ENCODE peak calls at places on chromosomes 12 and 14, in five cellular contexts. T is stimulated activated CD4-positive, alpha-beta T cell treated with anti-CD3 and anti-CD28 coated beads, Interleukin-15, amount 100 ng/mL, for 1 hour; O is T-helper 2 cell; V is upper lobe of right lung; S is HS-27A. P is an unnamed sample.

GRCh38 chr14:56474419-56475022 is 105.1 kb upstream of the TMEM260 start:
- DNase-seq in V (no peak), T (no peak), O (no peak), S (peak), P (no peak)

GRCh38 chr14:32694795-32695449 is 243.8 kb upstream of the NPAS3 start:
- DNase-seq in V (no peak), S (no peak), O (no peak), T (no peak), P (no peak)

GRCh38 chr14:32495435-32495734 is 166.3 kb downstream of the AKAP6 start:
- DNase-seq in V (no peak), T (no peak), S (no peak), O (no peak), P (no peak)

GRCh38 chr12:46410495-46410894 is 37.9 kb upstream of the SLC38A2 start:
- DNase-seq in T (no peak), S (no peak), V (no peak), O (no peak), P (no peak)

GRCh38 chr12:104866286-104866685 is 91.8 kb downstream of the SLC41A2 start:
- DNase-seq in O (no peak), V (no peak), T (no peak), S (no peak), P (no peak)

GRCh38 chr14:104665092-104665662 is 24.2 kb upstream of the INF2 start:
- DNase-seq in T (no peak), S (no peak), O (no peak), V (no peak), P (no peak)

GRCh38 chr12:105485321-105485910 is 154.9 kb downstream of the C12orf75 start:
- DNase-seq in S (peak), V (no peak), O (no peak), T (no peak), P (no peak)

GRCh38 chr14:37566811-37567371 is 28.2 kb downstream of the FOXA1 start:
- DNase-seq in O (no peak), V (no peak), T (no peak), S (no peak), P (no peak)

GRCh38 chr12:112347521-112347920 is 34.7 kb downstream of the HECTD4 start:
- DNase-seq in V (no peak), O (no peak), T (no peak), S (no peak), P (no peak)

GRCh38 chr14:101359221-101360044 is 201.9 kb upstream of the DIO3 start:
- DNase-seq in S (no peak), V (no peak), O (no peak), T (no peak), P (no peak)

GRCh38 chr12:114400395-114400794 is 5.5 kb downstream of the TBX5 start:
- DNase-seq in V (no peak), T (no peak), S (no peak), O (no peak), P (no peak)

GRCh38 chr14:71243697-71244096 is 336.4 kb downstream of the PCNX1 start:
- DNase-seq in T (no peak), V (no peak), O (no peak), S (no peak), P (no peak)

GRCh38 chr12:109435428-109436180 is 41.5 kb downstream of the KCTD10 start:
- DNase-seq in V (no peak), O (no peak), S (no peak), T (no peak), P (no peak)

GRCh38 chr12:114764516-114764915 is 80.5 kb upstream of the TBX3 start:
- DNase-seq in T (no peak), O (no peak), V (no peak), S (no peak), P (no peak)